ENCODE peak calls at places on chromosomes 4 and X, in seven cellular contexts. One of them, this sample, is unnamed.

GRCh38 chr4:120865985-120866384 is 56.5 kb downstream of the PRDM5 start:
- DNase-seq in CD8-positive, alpha-beta T cell: no peak
- DNase-seq in body of pancreas: no peak
- DNase-seq in IMR-90: peak; percentile 31
- DNase-seq in cardiac muscle cell: no peak
- DNase-seq in Karpas-422: peak; percentile 65
- DNase-seq in GM12878: no peak
- DNase-seq in this sample: no peak

GRCh38 chr4:73055241-73055897 is 14.1 kb downstream of the COX18 start:
- DNase-seq in GM12878: no peak
- DNase-seq in cardiac muscle cell: no peak
- DNase-seq in Karpas-422: no peak
- DNase-seq in IMR-90: peak; percentile 13
- DNase-seq in body of pancreas: no peak
- DNase-seq in CD8-positive, alpha-beta T cell: no peak
- DNase-seq in this sample: no peak

GRCh38 chrX:12877386-12877785 is 10.5 kb downstream of the TLR7 start:
- DNase-seq in IMR-90: no peak
- DNase-seq in CD8-positive, alpha-beta T cell: no peak
- DNase-seq in GM12878: no peak
- DNase-seq in body of pancreas: no peak
- DNase-seq in cardiac muscle cell: no peak
- DNase-seq in Karpas-422: no peak
- DNase-seq in this sample: no peak

GRCh38 chr4:157421365-157421764 is 200.8 kb downstream of the GRIA2 start:
- DNase-seq in IMR-90: no peak
- DNase-seq in Karpas-422: peak; percentile 34
- DNase-seq in GM12878: no peak
- DNase-seq in cardiac muscle cell: no peak
- DNase-seq in body of pancreas: no peak
- DNase-seq in CD8-positive, alpha-beta T cell: no peak
- DNase-seq in this sample: no peak

GRCh38 chr4:25859429-25860148 is 3.2 kb downstream of the SEL1L3 start:
- DNase-seq in CD8-positive, alpha-beta T cell: no peak
- DNase-seq in IMR-90: no peak
- DNase-seq in Karpas-422: peak; percentile 92
- DNase-seq in body of pancreas: no peak
- DNase-seq in GM12878: no peak
- DNase-seq in cardiac muscle cell: peak; percentile 22
- DNase-seq in this sample: no peak

GRCh38 chr4:38795087-38795486 is 9.5 kb downstream of the TLR1 start:
- DNase-seq in CD8-positive, alpha-beta T cell: no peak
- DNase-seq in GM12878: no peak
- DNase-seq in body of pancreas: no peak
- DNase-seq in IMR-90: no peak
- DNase-seq in cardiac muscle cell: no peak
- DNase-seq in Karpas-422: no peak
- DNase-seq in this sample: no peak

GRCh38 chrX:114619874-114620273 is 36.0 kb downstream of the HTR2C start:
- DNase-seq in Karpas-422: peak; percentile 65
- DNase-seq in cardiac muscle cell: peak; percentile 5
- DNase-seq in GM12878: no peak
- DNase-seq in IMR-90: no peak
- DNase-seq in body of pancreas: no peak
- DNase-seq in CD8-positive, alpha-beta T cell: no peak
- DNase-seq in this sample: no peak

GRCh38 chr4:110532901-110533589 is 57.1 kb downstream of the ENPEP start:
- DNase-seq in cardiac muscle cell: no peak
- DNase-seq in IMR-90: no peak
- DNase-seq in GM12878: no peak
- DNase-seq in Karpas-422: no peak
- DNase-seq in CD8-positive, alpha-beta T cell: no peak
- DNase-seq in body of pancreas: no peak
- DNase-seq in this sample: no peak

GRCh38 chrX:78456909-78457308 is 129.5 kb upstream of the CYSLTR1 start:
- DNase-seq in CD8-positive, alpha-beta T cell: no peak
- DNase-seq in GM12878: no peak
- DNase-seq in body of pancreas: no peak
- DNase-seq in IMR-90: no peak
- DNase-seq in cardiac muscle cell: no peak
- DNase-seq in Karpas-422: no peak
- DNase-seq in this sample: no peak

GRCh38 chr4:182201871-182202270 is 41.3 kb upstream of the TENM3 start:
- DNase-seq in cardiac muscle cell: no peak
- DNase-seq in IMR-90: peak; percentile 52
- DNase-seq in CD8-positive, alpha-beta T cell: no peak
- DNase-seq in GM12878: no peak
- DNase-seq in Karpas-422: no peak
- DNase-seq in body of pancreas: no peak
- DNase-seq in this sample: no peak

GRCh38 chr4:84028340-84028739 is 470.8 kb downstream of the NKX6-1 start:
- DNase-seq in body of pancreas: no peak
- DNase-seq in Karpas-422: no peak
- DNase-seq in IMR-90: no peak
- DNase-seq in GM12878: no peak
- DNase-seq in CD8-positive, alpha-beta T cell: no peak
- DNase-seq in cardiac muscle cell: no peak
- DNase-seq in this sample: no peak

GRCh38 chrX:10089378-10089795 is 67.4 kb upstream of the CLCN4 start:
- DNase-seq in IMR-90: peak; percentile 36
- DNase-seq in Karpas-422: peak; percentile 30
- DNase-seq in body of pancreas: peak; percentile 34
- DNase-seq in cardiac muscle cell: peak; percentile 37
- DNase-seq in GM12878: no peak
- DNase-seq in CD8-positive, alpha-beta T cell: no peak
- DNase-seq in this sample: no peak

GRCh38 chr4:3059090-3059428 is 15.3 kb downstream of the HTT-AS start:
- DNase-seq in GM12878: no peak
- DNase-seq in CD8-positive, alpha-beta T cell: no peak
- DNase-seq in cardiac muscle cell: no peak
- DNase-seq in Karpas-422: no peak
- DNase-seq in IMR-90: no peak
- DNase-seq in body of pancreas: no peak
- DNase-seq in this sample: no peak

GRCh38 chr4:142557220-142557801 is 288.8 kb downstream of the INPP4B start:
- DNase-seq in CD8-positive, alpha-beta T cell: no peak
- DNase-seq in cardiac muscle cell: no peak
- DNase-seq in Karpas-422: no peak
- DNase-seq in body of pancreas: no peak
- DNase-seq in IMR-90: no peak
- DNase-seq in GM12878: no peak
- DNase-seq in this sample: no peak
- H3K4me3 ChIP-seq in CD8-positive, alpha-beta T cell: no peak overlapping the region
- H3K4me3 ChIP-seq in cardiac muscle cell: no peak overlapping the region
- H3K4me3 ChIP-seq in Karpas-422: no peak overlapping the region
- H3K4me3 ChIP-seq in body of pancreas: no peak overlapping the region
- H3K4me3 ChIP-seq in IMR-90: no peak overlapping the region
- H3K4me3 ChIP-seq in GM12878: no peak overlapping the region
- H3K4me3 ChIP-seq in this sample: no peak overlapping the region

GRCh38 chrX:17448188-17448587 is 73.2 kb downstream of the NHS start:
- DNase-seq in IMR-90: no peak
- DNase-seq in GM12878: no peak
- DNase-seq in cardiac muscle cell: no peak
- DNase-seq in body of pancreas: no peak
- DNase-seq in CD8-positive, alpha-beta T cell: no peak
- DNase-seq in Karpas-422: no peak
- DNase-seq in this sample: no peak
- H3K9me3 ChIP-seq in IMR-90: no peaks in the 10 kb centered on the region
- H3K9me3 ChIP-seq in GM12878: no peaks in the 10 kb centered on the region
- H3K9me3 ChIP-seq in cardiac muscle cell: no peaks in the 10 kb centered on the region
- H3K9me3 ChIP-seq in body of pancreas: no peaks in the 10 kb centered on the region
- H3K9me3 ChIP-seq in CD8-positive, alpha-beta T cell: no peaks in the 10 kb centered on the region
- H3K9me3 ChIP-seq in Karpas-422: no peaks in the 10 kb centered on the region
- H3K9me3 ChIP-seq in this sample: no peaks in the 10 kb centered on the region

DNA sequence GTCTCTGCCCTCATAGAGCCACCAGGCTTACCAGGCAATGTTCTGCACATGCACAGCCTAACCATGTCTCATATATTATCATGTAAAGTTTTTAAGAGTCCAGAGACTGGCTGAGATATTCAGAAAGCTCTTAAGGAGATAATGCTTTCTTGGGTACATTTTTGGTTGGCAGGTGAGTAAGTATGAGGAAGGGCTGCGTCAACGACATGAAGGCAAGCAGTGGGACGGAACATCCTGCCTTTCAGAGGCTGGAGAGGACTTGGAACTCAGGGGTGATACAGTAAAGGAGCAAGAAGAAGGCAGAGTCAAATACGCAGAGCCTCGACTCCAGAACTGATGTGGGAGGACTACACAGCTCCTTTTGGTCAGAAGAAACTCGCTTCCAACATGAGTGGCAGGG is 74.8 kb upstream of the MTNR1A start:
- DNase-seq in GM12878: no peak
- DNase-seq in CD8-positive, alpha-beta T cell: no peak
- DNase-seq in IMR-90: no peak
- DNase-seq in Karpas-422: no peak
- DNase-seq in body of pancreas: no peak
- DNase-seq in cardiac muscle cell: no peak
- DNase-seq in this sample: no peak
- H3K27ac ChIP-seq in GM12878: no peak overlapping the region
- H3K27ac ChIP-seq in CD8-positive, alpha-beta T cell: no peak overlapping the region
- H3K27ac ChIP-seq in IMR-90: no peak overlapping the region
- H3K27ac ChIP-seq in Karpas-422: no peak overlapping the region
- H3K27ac ChIP-seq in body of pancreas: no peak overlapping the region
- H3K27ac ChIP-seq in cardiac muscle cell: no peak overlapping the region
- H3K27ac ChIP-seq in this sample: no peak overlapping the region

GRCh38 chr4:68410149-68410548 is 37.1 kb upstream of the TMPRSS11E start:
- DNase-seq in cardiac muscle cell: no peak
- DNase-seq in body of pancreas: no peak
- DNase-seq in GM12878: no peak
- DNase-seq in CD8-positive, alpha-beta T cell: no peak
- DNase-seq in IMR-90: no peak
- DNase-seq in Karpas-422: no peak
- DNase-seq in this sample: no peak
- H3K4me3 ChIP-seq in cardiac muscle cell: no peak overlapping the region
- H3K4me3 ChIP-seq in body of pancreas: no peak overlapping the region
- H3K4me3 ChIP-seq in GM12878: no peak overlapping the region
- H3K4me3 ChIP-seq in CD8-positive, alpha-beta T cell: no peak overlapping the region
- H3K4me3 ChIP-seq in IMR-90: no peak overlapping the region
- H3K4me3 ChIP-seq in Karpas-422: no peak overlapping the region
- H3K4me3 ChIP-seq in this sample: no peak overlapping the region

DNA sequence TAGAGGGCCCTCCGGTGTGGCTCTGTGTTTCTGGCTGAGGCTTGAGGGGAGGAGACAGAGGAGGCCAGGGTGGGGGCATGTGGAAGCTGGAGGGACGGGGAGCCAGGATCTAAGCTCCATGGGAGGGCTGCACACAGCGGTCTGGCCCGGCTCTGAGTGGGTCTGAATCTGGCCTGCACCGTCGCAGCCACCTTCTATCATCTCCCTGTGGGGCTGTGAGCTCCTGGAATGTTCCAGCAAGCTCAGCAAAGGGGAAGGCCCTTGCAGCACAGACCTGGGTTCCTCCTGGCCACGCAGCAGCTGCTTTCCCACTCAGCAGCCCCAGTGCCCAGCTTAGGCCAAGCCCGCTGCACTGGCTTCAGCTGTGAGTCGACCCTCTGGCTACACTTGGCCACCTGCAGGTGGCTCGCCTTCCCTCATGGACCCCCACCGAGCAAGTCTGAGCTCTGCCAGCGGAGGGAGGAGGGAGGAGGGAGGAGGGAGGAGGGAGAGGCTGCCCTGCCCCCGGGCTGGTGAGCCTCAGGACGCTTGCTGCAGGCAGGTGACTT is 5.3 kb downstream of the NKX1-1 start:
- DNase-seq in GM12878: no peak
- DNase-seq in CD8-positive, alpha-beta T cell: no peak
- DNase-seq in cardiac muscle cell: no peak
- DNase-seq in IMR-90: no peak
- DNase-seq in Karpas-422: no peak
- DNase-seq in body of pancreas: no peak
- DNase-seq in this sample: no peak
- H3K9me3 ChIP-seq in GM12878: peaks cover 26% of the 10 kb centered on the region
- H3K9me3 ChIP-seq in CD8-positive, alpha-beta T cell: peaks cover 4% of the 10 kb centered on the region
- H3K9me3 ChIP-seq in cardiac muscle cell: no peaks in the 10 kb centered on the region
- H3K9me3 ChIP-seq in IMR-90: peaks cover 23% of the 10 kb centered on the region
- H3K9me3 ChIP-seq in Karpas-422: peaks cover 26% of the 10 kb centered on the region
- H3K9me3 ChIP-seq in body of pancreas: no peaks in the 10 kb centered on the region
- H3K9me3 ChIP-seq in this sample: no peaks in the 10 kb centered on the region

GRCh38 chr4:113561758-113562157 is 199.8 kb downstream of the CAMK2D start:
- DNase-seq in cardiac muscle cell: no peak
- DNase-seq in Karpas-422: no peak
- DNase-seq in body of pancreas: no peak
- DNase-seq in GM12878: no peak
- DNase-seq in CD8-positive, alpha-beta T cell: no peak
- DNase-seq in IMR-90: no peak
- DNase-seq in this sample: no peak

GRCh38 chr4:113565702-113566012 is 195.9 kb downstream of the CAMK2D start:
- DNase-seq in IMR-90: no peak
- DNase-seq in GM12878: no peak
- DNase-seq in CD8-positive, alpha-beta T cell: no peak
- DNase-seq in body of pancreas: no peak
- DNase-seq in cardiac muscle cell: no peak
- DNase-seq in Karpas-422: peak; percentile 61
- DNase-seq in this sample: no peak

GRCh38 chr4:113566015-113566795 is 195.3 kb downstream of the CAMK2D start:
- DNase-seq in CD8-positive, alpha-beta T cell: no peak
- DNase-seq in IMR-90: no peak
- DNase-seq in Karpas-422: peak; percentile 68
- DNase-seq in cardiac muscle cell: no peak
- DNase-seq in body of pancreas: no peak
- DNase-seq in GM12878: no peak
- DNase-seq in this sample: no peak

GRCh38 chr4:113563691-113564378 is 197.7 kb downstream of the CAMK2D start:
- DNase-seq in Karpas-422: peak; percentile 79
- DNase-seq in cardiac muscle cell: no peak
- DNase-seq in CD8-positive, alpha-beta T cell: no peak
- DNase-seq in body of pancreas: no peak
- DNase-seq in IMR-90: no peak
- DNase-seq in GM12878: no peak
- DNase-seq in this sample: no peak

DNA sequence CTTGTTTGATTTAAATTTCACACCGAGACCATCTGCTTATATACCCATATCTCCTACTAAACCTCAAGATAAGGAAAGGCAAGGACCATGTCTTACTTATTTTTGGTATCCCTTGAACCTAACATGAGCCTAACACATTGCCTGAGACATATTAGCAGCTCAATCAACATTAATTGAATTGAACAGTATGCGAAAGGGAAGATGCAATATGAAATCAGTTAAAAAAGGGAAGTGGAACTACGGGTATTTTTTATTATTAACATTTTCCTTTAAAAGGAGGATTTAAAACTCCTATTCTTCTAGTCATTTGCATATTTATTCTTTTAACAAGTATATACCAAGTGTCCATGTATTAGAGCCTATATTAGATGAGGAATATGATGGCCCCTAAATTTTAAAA is 197.0 kb downstream of the CAMK2D start:
- DNase-seq in GM12878: no peak
- DNase-seq in CD8-positive, alpha-beta T cell: no peak
- DNase-seq in IMR-90: no peak
- DNase-seq in cardiac muscle cell: no peak
- DNase-seq in body of pancreas: no peak
- DNase-seq in Karpas-422: peak; percentile 83
- DNase-seq in this sample: no peak
- H3K27ac ChIP-seq in GM12878: peak overlapping the region; percentile 60
- H3K27ac ChIP-seq in CD8-positive, alpha-beta T cell: no peak overlapping the region
- H3K27ac ChIP-seq in IMR-90: no peak overlapping the region
- H3K27ac ChIP-seq in cardiac muscle cell: no peak overlapping the region
- H3K27ac ChIP-seq in body of pancreas: no peak overlapping the region
- H3K27ac ChIP-seq in Karpas-422: peak overlapping the region; percentile 96
- H3K27ac ChIP-seq in this sample: no peak overlapping the region